ENCODE peak calls at places on chromosome 11, in five cellular contexts. One of them, this sample, is unnamed.

GRCh38 chr11:33907419-33907818 is 15.5 kb upstream of the LMO2 start:
- DNase-seq in astrocyte: no peak
- DNase-seq in esophagus muscularis mucosa: no peak
- DNase-seq in MM.1S: no peak
- DNase-seq in fibroblast of lung: no peak
- DNase-seq in this sample: no peak

GRCh38 chr11:130435671-130436070 is 7.3 kb upstream of the ADAMTS8 start:
- DNase-seq in astrocyte: peak; percentile 54
- DNase-seq in esophagus muscularis mucosa: no peak
- DNase-seq in MM.1S: no peak
- DNase-seq in fibroblast of lung: peak; percentile 67
- DNase-seq in this sample: no peak

GRCh38 chr11:114883472-114883871 is 205.1 kb downstream of the NXPE2 start:
- DNase-seq in astrocyte: no peak
- DNase-seq in esophagus muscularis mucosa: no peak
- DNase-seq in MM.1S: no peak
- DNase-seq in fibroblast of lung: peak; percentile 9
- DNase-seq in this sample: no peak

GRCh38 chr11:11584446-11584810 is 37.4 kb downstream of the GALNT18 start:
- DNase-seq in astrocyte: peak; percentile 94
- DNase-seq in esophagus muscularis mucosa: peak; percentile 60
- DNase-seq in MM.1S: no peak
- DNase-seq in fibroblast of lung: peak; percentile 95
- DNase-seq in this sample: no peak

GRCh38 chr11:67604815-67605214 is 1.9 kb upstream of the NDUFV1 start:
- DNase-seq in astrocyte: no peak
- DNase-seq in esophagus muscularis mucosa: no peak
- DNase-seq in MM.1S: no peak
- DNase-seq in fibroblast of lung: no peak
- DNase-seq in this sample: no peak

GRCh38 chr11:5275369-5276110 is 5.8 kb upstream of the HBE1 start:
- DNase-seq in astrocyte: no peak
- DNase-seq in esophagus muscularis mucosa: no peak
- DNase-seq in MM.1S: no peak
- DNase-seq in fibroblast of lung: no peak
- DNase-seq in this sample: no peak

GRCh38 chr11:64787526-64788320 is 9.4 kb upstream of the SF1 start:
- DNase-seq in astrocyte: no peak
- DNase-seq in esophagus muscularis mucosa: peak; percentile 91
- DNase-seq in MM.1S: peak; percentile 47
- DNase-seq in fibroblast of lung: peak; percentile 25
- DNase-seq in this sample: no peak

GRCh38 chr11:94883878-94884277 is 89.5 kb downstream of the CWC15 start:
- DNase-seq in astrocyte: no peak
- DNase-seq in esophagus muscularis mucosa: peak; percentile 57
- DNase-seq in MM.1S: no peak
- DNase-seq in fibroblast of lung: no peak
- DNase-seq in this sample: no peak

GRCh38 chr11:19814421-19814820 is 101.8 kb downstream of the NAV2 start:
- DNase-seq in astrocyte: no peak
- DNase-seq in esophagus muscularis mucosa: no peak
- DNase-seq in MM.1S: no peak
- DNase-seq in fibroblast of lung: no peak
- DNase-seq in this sample: no peak

GRCh38 chr11:83054001-83054400 is 17.7 kb downstream of the RAB30 start:
- DNase-seq in astrocyte: no peak
- DNase-seq in esophagus muscularis mucosa: no peak
- DNase-seq in MM.1S: no peak
- DNase-seq in fibroblast of lung: no peak
- DNase-seq in this sample: no peak

GRCh38 chr11:35771722-35772121 is 109.1 kb downstream of the TRIM44 start:
- DNase-seq in astrocyte: no peak
- DNase-seq in esophagus muscularis mucosa: no peak
- DNase-seq in MM.1S: no peak
- DNase-seq in fibroblast of lung: no peak
- DNase-seq in this sample: no peak
- H3K9me3 ChIP-seq in astrocyte: no peaks in the 10 kb centered on the region
- H3K9me3 ChIP-seq in esophagus muscularis mucosa: no peaks in the 10 kb centered on the region
- H3K9me3 ChIP-seq in MM.1S: no peaks in the 10 kb centered on the region
- H3K9me3 ChIP-seq in fibroblast of lung: no peaks in the 10 kb centered on the region
- H3K9me3 ChIP-seq in this sample: no peaks in the 10 kb centered on the region

DNA sequence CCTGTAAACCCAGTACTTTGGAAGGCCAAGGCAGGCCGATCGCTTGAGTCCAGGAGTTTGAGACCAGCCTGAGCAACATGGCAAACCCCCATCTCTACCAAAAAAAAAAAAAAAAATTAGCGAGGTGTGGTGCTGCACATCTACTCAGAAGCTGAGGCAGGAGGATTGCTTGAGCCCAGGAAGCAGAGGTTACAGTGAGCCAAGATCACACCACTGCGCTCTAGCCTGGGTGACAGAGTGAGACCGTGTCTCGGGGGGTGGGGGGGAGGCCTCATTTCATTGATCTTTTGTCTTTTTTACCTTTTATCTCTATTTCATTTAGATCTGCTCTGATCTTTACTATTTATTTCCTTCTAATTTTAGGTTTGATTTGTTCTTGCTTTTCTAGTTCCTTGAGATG is 51.8 kb downstream of the KCNQ1OT1 start:
- DNase-seq in astrocyte: no peak
- DNase-seq in esophagus muscularis mucosa: no peak
- DNase-seq in MM.1S: no peak
- DNase-seq in fibroblast of lung: no peak
- DNase-seq in this sample: no peak
- H3K9me3 ChIP-seq in astrocyte: peaks cover 51% of the 10 kb centered on the region
- H3K9me3 ChIP-seq in esophagus muscularis mucosa: peaks cover 72% of the 10 kb centered on the region
- H3K9me3 ChIP-seq in MM.1S: no peaks in the 10 kb centered on the region
- H3K9me3 ChIP-seq in fibroblast of lung: peaks cover 3% of the 10 kb centered on the region
- H3K9me3 ChIP-seq in this sample: peaks cover 16% of the 10 kb centered on the region

DNA sequence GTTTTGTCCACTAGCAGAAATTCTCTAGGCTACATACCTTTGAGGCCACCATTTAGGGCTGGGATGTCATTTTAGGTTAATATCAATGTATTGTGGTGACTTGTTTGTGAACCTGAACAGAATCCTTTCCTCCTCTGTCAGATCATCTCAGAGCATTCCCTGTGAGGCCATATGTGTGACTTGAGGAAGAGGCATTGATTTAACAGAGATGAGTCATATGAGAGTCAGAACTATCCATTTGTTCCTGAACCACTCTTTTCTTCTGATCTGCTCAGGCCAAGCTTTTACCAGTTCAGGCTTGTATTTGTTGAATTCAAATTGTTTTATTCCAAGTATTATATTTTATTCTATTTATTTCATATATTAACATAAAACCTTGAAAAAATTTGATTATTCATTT is 6.9 kb upstream of the OR4C6 start:
- DNase-seq in astrocyte: no peak
- DNase-seq in esophagus muscularis mucosa: no peak
- DNase-seq in MM.1S: no peak
- DNase-seq in fibroblast of lung: no peak
- DNase-seq in this sample: no peak
- H3K9me3 ChIP-seq in astrocyte: peaks cover 14% of the 10 kb centered on the region
- H3K9me3 ChIP-seq in esophagus muscularis mucosa: no peaks in the 10 kb centered on the region
- H3K9me3 ChIP-seq in MM.1S: no peaks in the 10 kb centered on the region
- H3K9me3 ChIP-seq in fibroblast of lung: no peaks in the 10 kb centered on the region
- H3K9me3 ChIP-seq in this sample: no peaks in the 10 kb centered on the region

GRCh38 chr11:17368551-17368950 is 17.0 kb downstream of the NCR3LG1 start:
- DNase-seq in astrocyte: no peak
- DNase-seq in esophagus muscularis mucosa: no peak
- DNase-seq in MM.1S: no peak
- DNase-seq in fibroblast of lung: no peak
- DNase-seq in this sample: no peak
- H3K9me3 ChIP-seq in astrocyte: peaks cover 41% of the 10 kb centered on the region
- H3K9me3 ChIP-seq in esophagus muscularis mucosa: peaks cover 35% of the 10 kb centered on the region
- H3K9me3 ChIP-seq in MM.1S: no peaks in the 10 kb centered on the region
- H3K9me3 ChIP-seq in fibroblast of lung: peaks cover 9% of the 10 kb centered on the region
- H3K9me3 ChIP-seq in this sample: peaks cover 21% of the 10 kb centered on the region

GRCh38 chr11:133552938-133553337 is 20.6 kb upstream of the OPCML start:
- DNase-seq in astrocyte: no peak
- DNase-seq in esophagus muscularis mucosa: no peak
- DNase-seq in MM.1S: no peak
- DNase-seq in fibroblast of lung: no peak
- DNase-seq in this sample: no peak
- H3K9me3 ChIP-seq in astrocyte: peaks cover 2% of the 10 kb centered on the region
- H3K9me3 ChIP-seq in esophagus muscularis mucosa: no peaks in the 10 kb centered on the region
- H3K9me3 ChIP-seq in MM.1S: no peaks in the 10 kb centered on the region
- H3K9me3 ChIP-seq in fibroblast of lung: no peaks in the 10 kb centered on the region
- H3K9me3 ChIP-seq in this sample: no peaks in the 10 kb centered on the region

GRCh38 chr11:37411289-37411688 is 813.3 kb upstream of the RAG2 start:
- DNase-seq in astrocyte: no peak
- DNase-seq in esophagus muscularis mucosa: no peak
- DNase-seq in MM.1S: no peak
- DNase-seq in fibroblast of lung: no peak
- DNase-seq in this sample: no peak
- H3K9me3 ChIP-seq in astrocyte: peaks cover 2% of the 10 kb centered on the region
- H3K9me3 ChIP-seq in esophagus muscularis mucosa: no peaks in the 10 kb centered on the region
- H3K9me3 ChIP-seq in MM.1S: no peaks in the 10 kb centered on the region
- H3K9me3 ChIP-seq in fibroblast of lung: no peaks in the 10 kb centered on the region
- H3K9me3 ChIP-seq in this sample: no peaks in the 10 kb centered on the region

DNA sequence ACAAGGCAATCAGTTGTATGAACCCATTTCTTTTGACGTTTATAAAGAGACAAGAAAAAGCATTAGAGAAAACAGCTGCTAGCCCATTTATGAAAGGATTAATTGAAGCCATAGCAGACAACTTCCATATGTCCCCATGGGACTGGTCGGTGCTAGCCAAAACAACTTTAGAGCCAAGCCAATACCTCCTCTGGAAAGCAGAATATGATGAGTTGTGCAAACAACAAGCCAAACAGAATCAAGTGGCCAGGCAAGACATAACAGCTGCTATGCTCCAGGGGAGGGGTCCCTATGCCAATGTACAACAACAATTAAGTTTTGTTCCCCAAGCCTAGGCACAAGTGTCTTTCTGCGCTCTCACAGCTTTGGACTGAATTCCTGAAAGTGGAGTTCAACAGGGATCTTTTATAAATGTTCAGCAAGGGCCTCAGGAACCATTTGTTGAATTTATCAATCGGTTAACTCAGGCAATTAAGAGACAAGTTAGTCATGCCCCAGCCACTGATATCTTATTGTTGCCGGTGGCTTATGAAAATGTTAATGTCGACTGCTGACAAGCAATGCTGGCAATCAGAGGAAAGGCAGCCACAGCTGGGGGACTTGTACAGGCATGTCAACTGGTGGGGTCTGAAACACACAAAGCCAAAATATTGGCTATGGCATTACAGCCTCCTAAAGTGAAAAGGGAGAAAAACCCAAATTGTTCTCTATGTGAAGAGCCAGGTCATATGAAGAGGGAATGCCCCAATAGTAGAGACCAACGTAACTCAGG is 1593.1 kb upstream of the TENM4 start:
- DNase-seq in astrocyte: no peak
- DNase-seq in esophagus muscularis mucosa: no peak
- DNase-seq in MM.1S: no peak
- DNase-seq in fibroblast of lung: no peak
- DNase-seq in this sample: no peak
- H3K9me3 ChIP-seq in astrocyte: peaks cover 5% of the 10 kb centered on the region
- H3K9me3 ChIP-seq in esophagus muscularis mucosa: peaks cover 4% of the 10 kb centered on the region
- H3K9me3 ChIP-seq in MM.1S: no peaks in the 10 kb centered on the region
- H3K9me3 ChIP-seq in fibroblast of lung: no peaks in the 10 kb centered on the region
- H3K9me3 ChIP-seq in this sample: no peaks in the 10 kb centered on the region

DNA sequence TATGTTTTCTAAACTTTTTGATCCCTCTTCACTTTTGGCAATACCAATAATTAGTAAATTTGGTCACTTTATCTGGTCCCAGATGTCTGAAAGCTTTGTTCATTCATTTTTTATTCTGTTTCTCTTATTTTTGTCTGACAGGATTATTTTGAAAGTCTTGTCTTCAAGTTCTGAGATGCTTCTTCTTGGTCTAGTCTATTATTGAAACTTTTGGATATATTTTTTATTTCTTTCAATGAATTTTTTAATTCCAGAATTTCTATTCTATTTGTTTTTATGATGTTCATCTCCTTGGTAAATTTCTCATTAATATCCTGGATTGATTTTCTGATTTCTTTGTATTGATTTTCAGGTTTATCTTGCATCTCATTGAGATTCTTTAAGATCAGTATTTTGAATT is 54.1 kb upstream of the RAB38 start:
- DNase-seq in astrocyte: no peak
- DNase-seq in esophagus muscularis mucosa: no peak
- DNase-seq in MM.1S: no peak
- DNase-seq in fibroblast of lung: no peak
- DNase-seq in this sample: no peak
- H3K9me3 ChIP-seq in astrocyte: peaks cover 6% of the 10 kb centered on the region
- H3K9me3 ChIP-seq in esophagus muscularis mucosa: peaks cover 15% of the 10 kb centered on the region
- H3K9me3 ChIP-seq in MM.1S: no peaks in the 10 kb centered on the region
- H3K9me3 ChIP-seq in fibroblast of lung: no peaks in the 10 kb centered on the region
- H3K9me3 ChIP-seq in this sample: peaks cover 3% of the 10 kb centered on the region

This sample was measured in T-helper 17 cell.